ENCODE peak calls at places on chromosome 22, in five cellular contexts. One of them, this sample, is unnamed.

GRCh38 chr22:50722716-50723428 is 15.1 kb upstream of the ACR start:
- DNase-seq in NCI-H1092 treated with DMSO at 0.1 percent for 48 hours: no peak
- DNase-seq in WTC11: no peak
- DNase-seq in H4: no peak
- DNase-seq in OCI-LY7: no peak
- DNase-seq in this sample: no peak

GRCh38 chr22:48569476-48570233 is 1258.0 kb downstream of the BRD1 start:
- DNase-seq in NCI-H1092 treated with DMSO at 0.1 percent for 48 hours: no peak
- DNase-seq in WTC11: no peak
- DNase-seq in H4: no peak
- DNase-seq in OCI-LY7: no peak
- DNase-seq in this sample: no peak

GRCh38 chr22:45710469-45710868 is 38.8 kb downstream of the ATXN10 start:
- DNase-seq in NCI-H1092 treated with DMSO at 0.1 percent for 48 hours: no peak
- DNase-seq in WTC11: no peak
- DNase-seq in H4: no peak
- DNase-seq in OCI-LY7: no peak
- DNase-seq in this sample: no peak

GRCh38 chr22:50526849-50527801 is 1.7 kb upstream of the SCO2 start:
- DNase-seq in NCI-H1092 treated with DMSO at 0.1 percent for 48 hours: no peak
- DNase-seq in WTC11: peak
- DNase-seq in H4: no peak
- DNase-seq in OCI-LY7: peak
- DNase-seq in this sample: peak

GRCh38 chr22:36770116-36770945 is 5.6 kb downstream of the IFT27 start:
- DNase-seq in NCI-H1092 treated with DMSO at 0.1 percent for 48 hours: no peak
- DNase-seq in WTC11: no peak
- DNase-seq in H4: no peak
- DNase-seq in OCI-LY7: no peak
- DNase-seq in this sample: no peak

GRCh38 chr22:28023774-28024173 is 104.7 kb upstream of the PITPNB start:
- DNase-seq in NCI-H1092 treated with DMSO at 0.1 percent for 48 hours: no peak
- DNase-seq in WTC11: no peak
- DNase-seq in H4: no peak
- DNase-seq in OCI-LY7: no peak
- DNase-seq in this sample: no peak

GRCh38 chr22:47837703-47838102 is 1075.3 kb downstream of the TBC1D22A start:
- DNase-seq in NCI-H1092 treated with DMSO at 0.1 percent for 48 hours: no peak
- DNase-seq in WTC11: peak
- DNase-seq in H4: peak
- DNase-seq in OCI-LY7: peak
- DNase-seq in this sample: peak

GRCh38 chr22:16968218-16968595 is 39.8 kb downstream of the GAB4 start:
- DNase-seq in NCI-H1092 treated with DMSO at 0.1 percent for 48 hours: no peak
- DNase-seq in WTC11: no peak
- DNase-seq in H4: no peak
- DNase-seq in OCI-LY7: no peak
- DNase-seq in this sample: no peak

GRCh38 chr22:46003271-46004091 is 26.5 kb upstream of the WNT7B start:
- DNase-seq in NCI-H1092 treated with DMSO at 0.1 percent for 48 hours: no peak
- DNase-seq in WTC11: no peak
- DNase-seq in H4: no peak
- DNase-seq in OCI-LY7: no peak
- DNase-seq in this sample: no peak

GRCh38 chr22:27241430-27242110 is 560.0 kb downstream of the MN1 start:
- DNase-seq in NCI-H1092 treated with DMSO at 0.1 percent for 48 hours: peak
- DNase-seq in WTC11: no peak
- DNase-seq in H4: peak
- DNase-seq in OCI-LY7: no peak
- DNase-seq in this sample: no peak

GRCh38 chr22:32410459-32410858 is 1.6 kb downstream of the RTCB start:
- DNase-seq in NCI-H1092 treated with DMSO at 0.1 percent for 48 hours: no peak
- DNase-seq in WTC11: no peak
- DNase-seq in H4: no peak
- DNase-seq in OCI-LY7: no peak
- DNase-seq in this sample: peak

GRCh38 chr22:31206896-31207687 is 5.0 kb upstream of the LIMK2 start:
- DNase-seq in NCI-H1092 treated with DMSO at 0.1 percent for 48 hours: no peak
- DNase-seq in WTC11: no peak
- DNase-seq in H4: no peak
- DNase-seq in OCI-LY7: no peak
- DNase-seq in this sample: peak

GRCh38 chr22:48577014-48577690 is 1250.5 kb downstream of the BRD1 start:
- DNase-seq in NCI-H1092 treated with DMSO at 0.1 percent for 48 hours: no peak
- DNase-seq in WTC11: peak
- DNase-seq in H4: no peak
- DNase-seq in OCI-LY7: no peak
- DNase-seq in this sample: no peak

GRCh38 chr22:50444663-50445062 is 30.2 kb downstream of the SBF1 start:
- DNase-seq in NCI-H1092 treated with DMSO at 0.1 percent for 48 hours: no peak
- DNase-seq in WTC11: no peak
- DNase-seq in H4: no peak
- DNase-seq in OCI-LY7: no peak
- DNase-seq in this sample: peak

GRCh38 chr22:22176929-22177616 is 67.5 kb upstream of the VPREB1 start:
- DNase-seq in NCI-H1092 treated with DMSO at 0.1 percent for 48 hours: no peak
- DNase-seq in WTC11: no peak
- DNase-seq in H4: no peak
- DNase-seq in OCI-LY7: no peak
- DNase-seq in this sample: no peak

GRCh38 chr22:20128902-20129746 is 2.5 kb upstream of the ZDHHC8 start:
- DNase-seq in NCI-H1092 treated with DMSO at 0.1 percent for 48 hours: no peak
- DNase-seq in WTC11: peak
- DNase-seq in H4: no peak
- DNase-seq in OCI-LY7: peak
- DNase-seq in this sample: peak

GRCh38 chr22:46583571-46583970 is 36.6 kb upstream of the GRAMD4 start:
- DNase-seq in NCI-H1092 treated with DMSO at 0.1 percent for 48 hours: no peak
- DNase-seq in WTC11: no peak
- DNase-seq in H4: no peak
- DNase-seq in OCI-LY7: no peak
- DNase-seq in this sample: no peak

GRCh38 chr22:28658448-28658847 is 21.2 kb downstream of the TTC28 start:
- DNase-seq in NCI-H1092 treated with DMSO at 0.1 percent for 48 hours: no peak
- DNase-seq in WTC11: no peak
- DNase-seq in H4: no peak
- DNase-seq in OCI-LY7: no peak
- DNase-seq in this sample: no peak

GRCh38 chr22:40951795-40952602 is 821 bp downstream of the RBX1 start:
- DNase-seq in NCI-H1092 treated with DMSO at 0.1 percent for 48 hours: peak
- DNase-seq in WTC11: no peak
- DNase-seq in H4: no peak
- DNase-seq in OCI-LY7: no peak
- DNase-seq in this sample: peak

GRCh38 chr22:44259366-44260215 is 53.2 kb downstream of the SHISAL1 start:
- DNase-seq in NCI-H1092 treated with DMSO at 0.1 percent for 48 hours: no peak
- DNase-seq in WTC11: peak
- DNase-seq in H4: no peak
- DNase-seq in OCI-LY7: no peak
- DNase-seq in this sample: no peak

GRCh38 chr22:26570126-26570525 is 19.8 kb downstream of the TPST2 start:
- DNase-seq in NCI-H1092 treated with DMSO at 0.1 percent for 48 hours: no peak
- DNase-seq in WTC11: no peak
- DNase-seq in H4: no peak
- DNase-seq in OCI-LY7: no peak
- DNase-seq in this sample: no peak

GRCh38 chr22:46979506-46979905 is 217.1 kb downstream of the TBC1D22A start:
- DNase-seq in NCI-H1092 treated with DMSO at 0.1 percent for 48 hours: no peak
- DNase-seq in WTC11: no peak
- DNase-seq in H4: no peak
- DNase-seq in OCI-LY7: no peak
- DNase-seq in this sample: no peak

GRCh38 chr22:45455212-45455611 is 41.7 kb downstream of the RIBC2 start:
- DNase-seq in NCI-H1092 treated with DMSO at 0.1 percent for 48 hours: no peak
- DNase-seq in WTC11: no peak
- DNase-seq in H4: no peak
- DNase-seq in OCI-LY7: no peak
- DNase-seq in this sample: no peak

GRCh38 chr22:25764270-25765015 is 22.5 kb downstream of the MYO18B start:
- DNase-seq in NCI-H1092 treated with DMSO at 0.1 percent for 48 hours: no peak
- DNase-seq in WTC11: peak
- DNase-seq in H4: no peak
- DNase-seq in OCI-LY7: no peak
- DNase-seq in this sample: no peak

GRCh38 chr22:30396871-30397655 is at the start of gene SEC14L2:
- DNase-seq in NCI-H1092 treated with DMSO at 0.1 percent for 48 hours: peak
- DNase-seq in WTC11: peak
- DNase-seq in H4: peak
- DNase-seq in OCI-LY7: no peak
- DNase-seq in this sample: peak

GRCh38 chr22:21077884-21078508 is 32.2 kb downstream of the LRRC74B start:
- DNase-seq in NCI-H1092 treated with DMSO at 0.1 percent for 48 hours: no peak
- DNase-seq in WTC11: no peak
- DNase-seq in H4: no peak
- DNase-seq in OCI-LY7: no peak
- DNase-seq in this sample: no peak

GRCh38 chr22:44068422-44069191 is 44.5 kb downstream of the PARVB start:
- DNase-seq in NCI-H1092 treated with DMSO at 0.1 percent for 48 hours: no peak
- DNase-seq in WTC11: no peak
- DNase-seq in H4: no peak
- DNase-seq in OCI-LY7: no peak
- DNase-seq in this sample: no peak

GRCh38 chr22:43203471-43203981 is 16.6 kb upstream of the TTLL12 start:
- DNase-seq in NCI-H1092 treated with DMSO at 0.1 percent for 48 hours: no peak
- DNase-seq in WTC11: peak
- DNase-seq in H4: no peak
- DNase-seq in OCI-LY7: no peak
- DNase-seq in this sample: no peak

GRCh38 chr22:41048791-41049717 is 43.3 kb upstream of the EP300 start:
- DNase-seq in NCI-H1092 treated with DMSO at 0.1 percent for 48 hours: no peak
- DNase-seq in WTC11: peak
- DNase-seq in H4: peak
- DNase-seq in OCI-LY7: no peak
- DNase-seq in this sample: no peak

This sample was measured in epithelial cell of esophagus.